ENCODE peak calls at places on chromosomes 5 and 9, in five cellular contexts. G, C, W, Z and N are unnamed samples.

GRCh38 chr5:17860660-17861315 is 226.5 kb downstream of the TAF11L14 start:
- DNase-seq in C (peak), Z (no peak), G (peak), W (no peak), N (no peak)

GRCh38 chr5:178221857-178222256 is 10.7 kb downstream of the PHYKPL start:
- DNase-seq in G (no peak), W (peak), Z (no peak), C (no peak), N (peak)

GRCh38 chr5:113140837-113141661 is 164.5 kb downstream of the DCP2 start:
- DNase-seq in W (peak), G (peak), C (peak), Z (no peak), N (no peak)

GRCh38 chr5:157026789-157027424 is 32.0 kb downstream of the HAVCR1 start:
- DNase-seq in W (no peak), C (no peak), G (no peak), Z (no peak), N (no peak)

GRCh38 chr5:133472829-133473228 is 139.5 kb downstream of the FSTL4 start:
- DNase-seq in Z (no peak), W (no peak), C (no peak), G (no peak), N (no peak)

GRCh38 chr5:43312076-43312620 is 1.1 kb downstream of the HMGCS1 start:
- DNase-seq in Z (no peak), C (no peak), W (no peak), G (no peak), N (no peak)

GRCh38 chr5:133847301-133847700 is 121.1 kb downstream of the C5orf15 start:
- DNase-seq in C (no peak), G (no peak), W (no peak), Z (no peak), N (no peak)

GRCh38 chr5:157219491-157220271 is 39.0 kb downstream of the ITK start:
- DNase-seq in W (no peak), G (no peak), Z (no peak), C (no peak), N (no peak)

GRCh38 chr5:131541071-131541470 is 94.0 kb downstream of the RAPGEF6 start:
- DNase-seq in W (no peak), G (no peak), C (no peak), Z (no peak), N (no peak)

GRCh38 chr5:60387041-60387440 is 312.9 kb downstream of the DEPDC1B start:
- DNase-seq in G (peak), W (no peak), C (peak), Z (no peak), N (no peak)

GRCh38 chr9:134130503-134131375 is 5.1 kb upstream of the WDR5 start:
- DNase-seq in G (peak), Z (peak), W (peak), C (no peak), N (peak)

GRCh38 chr5:57432876-57433275 is 49.7 kb downstream of the ACTBL2 start:
- DNase-seq in W (no peak), G (no peak), Z (no peak), C (no peak), N (no peak)

GRCh38 chr9:33170464-33171156 is 3.5 kb upstream of the B4GALT1 start:
- DNase-seq in C (no peak), Z (peak), W (peak), G (peak), N (peak)

GRCh38 chr5:139985733-139986132 is 57.4 kb downstream of the NRG2 start:
- DNase-seq in G (no peak), W (peak), C (peak), Z (no peak), N (no peak)

GRCh38 chr5:43041131-43041668 is 1.1 kb upstream of the ANXA2R start:
- DNase-seq in W (peak), Z (peak), C (no peak), G (no peak), N (peak)

GRCh38 chr9:15293727-15294405 is 13.2 kb downstream of the TTC39B start:
- DNase-seq in G (peak), Z (no peak), C (no peak), W (no peak), N (no peak)

GRCh38 chr5:14687023-14687665 is 22.6 kb downstream of the OTULIN start:
- DNase-seq in Z (peak), G (no peak), C (peak), W (no peak), N (peak)

GRCh38 chr5:139574641-139575312 is 13.6 kb downstream of the UBE2D2 start:
- DNase-seq in W (no peak), C (peak), G (peak), Z (no peak), N (no peak)

GRCh38 chr9:32550046-32550608 is 2.0 kb upstream of the SMIM27 start:
- DNase-seq in G (peak), W (no peak), C (peak), Z (no peak), N (no peak)

GRCh38 chr5:155455791-155456514 is 442.4 kb downstream of the KIF4B start:
- DNase-seq in C (no peak), W (no peak), Z (no peak), G (no peak), N (no peak)

GRCh38 chr5:172975289-172975688 is 8.3 kb upstream of the ATP6V0E1 start:
- DNase-seq in C (no peak), G (no peak), W (no peak), Z (no peak), N (no peak)